ENCODE peak calls at places on chromosomes 7 and 10, in four cellular contexts. L is endothelial cell, N is OCI-LY7, Y is RWPE1. E is an unnamed sample.

GRCh38 chr7:153193144-153193595 is 433.6 kb downstream of the ACTR3B start:
- DNase-seq in L (peak), N (peak), Y (no peak), E (peak)

GRCh38 chr10:17425584-17426262 is 28.7 kb downstream of the ST8SIA6 start:
- DNase-seq in L (no peak), N (no peak), Y (no peak), E (no peak)

GRCh38 chr10:122856902-122857301 is 11.2 kb upstream of the CUZD1 start:
- DNase-seq in L (no peak), N (no peak), Y (no peak), E (no peak)

GRCh38 chr7:102258749-102259107 is 27.9 kb upstream of the SH2B2 start:
- DNase-seq in L (no peak), N (no peak), Y (no peak), E (no peak)

GRCh38 chr10:71099731-71100361 is 112.5 kb upstream of the UNC5B start:
- DNase-seq in L (no peak), N (no peak), Y (peak), E (no peak)

GRCh38 chr10:1128649-1129048 is 72.5 kb downstream of the WDR37 start:
- DNase-seq in L (no peak), N (no peak), Y (no peak), E (no peak)

GRCh38 chr7:100823140-100823525 is 4.2 kb downstream of the EPHB4 start:
- DNase-seq in L (no peak), N (no peak), Y (no peak), E (no peak)

GRCh38 chr10:47451998-47452494 is 31.9 kb downstream of the ANXA8 start:
- DNase-seq in L (no peak), N (no peak), Y (no peak), E (no peak)

GRCh38 chr10:64091889-64092288 is 570.7 kb downstream of the REEP3 start:
- DNase-seq in L (no peak), N (no peak), Y (peak), E (no peak)

GRCh38 chr10:1574719-1575118 is 162.6 kb downstream of the ADARB2 start:
- DNase-seq in L (no peak), N (no peak), Y (no peak), E (no peak)

GRCh38 chr10:30036341-30036740 is 23.0 kb downstream of the JCAD start:
- DNase-seq in L (no peak), N (no peak), Y (no peak), E (no peak)

DNA sequence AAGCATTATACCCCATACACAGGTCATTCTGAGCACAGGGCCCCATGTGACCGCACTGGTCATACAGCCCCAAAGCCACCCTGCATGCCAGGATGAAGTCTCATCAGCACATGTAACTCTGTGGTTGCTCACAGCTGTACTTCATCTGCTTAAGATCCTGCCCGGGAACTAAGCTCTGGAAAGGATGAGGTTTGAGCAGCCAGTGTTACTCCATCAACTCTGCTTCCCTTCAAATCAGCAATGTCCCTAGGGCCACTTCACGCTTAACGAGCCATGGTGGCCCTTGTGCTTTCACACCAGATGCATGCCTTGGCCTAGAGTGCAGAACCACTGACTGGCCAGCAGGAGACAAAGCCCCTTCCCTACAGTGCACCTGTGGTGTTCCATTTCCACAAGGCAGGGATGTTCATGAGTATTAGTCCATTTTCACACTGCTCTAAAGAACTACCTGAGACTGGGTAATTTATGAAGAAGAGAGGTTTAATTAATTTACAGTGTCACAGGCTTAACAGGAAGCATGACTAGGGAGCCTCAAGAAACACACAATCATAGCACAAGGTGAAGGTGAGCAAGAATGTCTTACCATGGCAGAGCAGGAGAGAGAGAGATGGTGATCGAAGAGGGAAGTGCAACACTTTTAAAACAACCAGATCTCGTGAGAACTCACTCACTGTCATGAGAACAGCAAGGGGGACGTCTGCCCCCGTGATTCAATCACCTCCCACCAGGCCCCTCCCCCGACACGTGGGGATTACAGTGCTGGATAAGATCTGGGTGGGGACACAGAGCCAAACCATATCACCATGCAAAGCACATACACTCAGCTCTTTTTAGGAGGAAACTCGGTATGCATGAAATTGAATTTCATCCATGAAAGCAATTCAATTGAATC is 149.0 kb upstream of the CDCA7L start:
- DNase-seq in L (no peak), N (peak), Y (no peak), E (no peak)
- TF ChIP-seq CTCF in L (peak), N (peak), Y (no peak), E (no peak)

DNA sequence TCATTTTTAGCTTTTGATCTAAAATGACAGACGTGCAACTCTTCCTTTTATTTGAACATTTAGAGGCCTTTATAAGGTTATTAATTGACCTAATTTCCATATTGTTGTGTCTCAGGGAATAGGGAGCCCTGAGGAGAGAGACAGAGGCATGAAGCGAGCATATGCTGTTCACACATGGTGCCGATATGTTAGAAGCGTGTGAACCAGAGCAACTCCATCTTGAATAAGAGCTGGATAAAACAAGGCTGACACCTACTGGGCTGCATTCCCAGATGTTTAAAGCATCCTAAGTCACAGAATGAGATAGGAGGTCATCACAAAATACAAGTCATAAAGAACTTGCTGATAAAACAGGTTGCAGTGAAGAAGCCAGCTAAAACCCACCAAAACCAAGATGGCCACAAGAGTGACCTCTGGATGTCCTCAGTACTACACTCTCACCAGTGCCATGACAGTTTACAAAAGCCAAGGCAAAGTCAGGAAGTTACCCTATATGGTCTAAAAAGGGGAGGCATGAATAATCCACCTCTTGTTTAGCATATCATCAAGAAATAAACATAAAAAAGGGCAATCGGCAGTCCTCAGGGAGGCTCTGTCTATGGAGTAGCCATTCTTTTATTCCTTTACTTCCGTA is 80.1 kb downstream of the SEC61G start:
- DNase-seq in L (no peak), N (no peak), Y (no peak), E (peak)
- TF ChIP-seq CTCF in L (no peak), N (no peak), Y (no peak), E (no peak)

GRCh38 chr10:117240730-117241529 is at the start of gene SLC18A2:
- DNase-seq in L (no peak), N (no peak), Y (no peak), E (no peak)

GRCh38 chr10:117241541-117242462 is 888 bp downstream of the SLC18A2 start:
- DNase-seq in L (peak), N (no peak), Y (no peak), E (no peak)

GRCh38 chr10:117240105-117240729 is 697 bp upstream of the SLC18A2 start:
- DNase-seq in L (no peak), N (no peak), Y (no peak), E (no peak)

GRCh38 chr10:117239031-117239430 is 1.9 kb upstream of the SLC18A2 start:
- DNase-seq in L (no peak), N (no peak), Y (no peak), E (no peak)

DNA sequence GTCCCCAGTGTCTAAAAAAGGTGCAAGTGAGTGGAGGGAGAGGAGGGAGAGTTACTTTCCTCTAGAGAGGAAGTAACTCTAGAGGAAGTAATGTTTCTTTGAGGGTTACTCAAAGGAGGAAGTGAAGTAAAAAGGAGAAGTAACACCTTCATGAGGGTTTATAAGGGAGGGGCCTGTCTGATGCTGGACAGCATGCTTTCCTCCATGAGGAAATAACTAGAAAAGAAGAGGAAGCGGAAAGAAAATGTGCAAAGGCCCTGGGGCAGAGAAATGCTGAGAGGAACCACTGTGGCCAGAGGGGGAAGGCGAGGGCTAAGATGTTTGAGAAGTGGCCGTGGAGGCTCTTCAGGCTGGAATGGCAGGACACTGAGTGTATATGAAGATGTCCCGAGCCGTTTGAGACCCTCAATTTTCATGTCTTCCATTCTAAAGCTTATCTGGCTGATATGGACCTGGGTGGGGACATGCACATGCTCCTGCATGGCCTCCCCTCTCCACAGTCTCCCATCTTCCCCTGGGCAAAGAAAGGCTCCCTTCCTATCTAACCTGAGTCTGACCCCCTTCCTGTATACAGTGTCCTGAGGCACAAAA is 3.4 kb upstream of the SLC18A2 start:
- DNase-seq in L (no peak), N (peak), Y (no peak), E (no peak)
- TF ChIP-seq CTCF in L (no peak), N (no peak), Y (no peak), E (no peak)

GRCh38 chr10:129580897-129581296 is 113.9 kb downstream of the MGMT start:
- DNase-seq in L (no peak), N (no peak), Y (no peak), E (no peak)
- TF ChIP-seq CTCF in L (no peak), N (no peak), Y (no peak), E (no peak)

GRCh38 chr7:2617710-2617975 is 14.1 kb upstream of the TTYH3 start:
- DNase-seq in L (no peak), N (no peak), Y (no peak), E (no peak)
- TF ChIP-seq CTCF in L (no peak), N (no peak), Y (no peak), E (no peak)

GRCh38 chr7:150453892-150454291 is 3.5 kb downstream of the GIMAP8 start:
- DNase-seq in L (no peak), N (no peak), Y (no peak), E (no peak)

GRCh38 chr7:150451097-150451793 is 815 bp downstream of the GIMAP8 start:
- DNase-seq in L (no peak), N (no peak), Y (no peak), E (no peak)

GRCh38 chr7:150450491-150450992 is at the start of gene GIMAP8:
- DNase-seq in L (peak), N (no peak), Y (no peak), E (no peak)

GRCh38 chr7:150451833-150452431 is 1.5 kb downstream of the GIMAP8 start:
- DNase-seq in L (no peak), N (no peak), Y (no peak), E (no peak)

DNA sequence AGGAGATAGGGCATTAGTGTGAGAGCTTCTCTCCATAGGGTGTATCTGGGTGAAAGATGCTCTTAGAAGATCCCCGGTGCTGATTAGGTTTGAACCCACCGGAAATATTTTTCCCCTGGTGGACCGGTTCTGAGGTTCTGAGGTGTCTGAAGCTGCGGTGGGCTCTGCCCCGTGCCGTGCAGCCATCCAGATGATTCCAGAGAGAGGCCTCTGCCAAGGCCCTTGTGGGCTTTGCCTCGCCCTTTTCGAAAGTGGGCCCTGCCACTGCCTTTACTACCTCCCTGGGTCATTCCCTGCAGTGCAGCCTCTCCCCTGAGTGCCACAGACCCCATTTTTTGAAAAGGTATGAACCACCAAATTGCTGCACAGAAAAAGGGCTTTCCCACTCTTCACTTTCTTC is 2.8 kb downstream of the GIMAP8 start:
- DNase-seq in L (no peak), N (no peak), Y (no peak), E (no peak)
- TF ChIP-seq CTCF in L (no peak), N (no peak), Y (no peak), E (no peak)

GRCh38 chr7:144026203-144026883 is 22.4 kb upstream of the OR2A5 start:
- DNase-seq in L (no peak), N (no peak), Y (no peak), E (no peak)

GRCh38 chr7:144027974-144028373 is 20.8 kb upstream of the OR2A5 start:
- DNase-seq in L (no peak), N (no peak), Y (no peak), E (no peak)

GRCh38 chr7:144028547-144028946 is 20.2 kb upstream of the OR2A5 start:
- DNase-seq in L (no peak), N (no peak), Y (no peak), E (no peak)

GRCh38 chr7:144024213-144024612 is 24.1 kb downstream of the OR6B1 start:
- DNase-seq in L (no peak), N (no peak), Y (no peak), E (no peak)

DNA sequence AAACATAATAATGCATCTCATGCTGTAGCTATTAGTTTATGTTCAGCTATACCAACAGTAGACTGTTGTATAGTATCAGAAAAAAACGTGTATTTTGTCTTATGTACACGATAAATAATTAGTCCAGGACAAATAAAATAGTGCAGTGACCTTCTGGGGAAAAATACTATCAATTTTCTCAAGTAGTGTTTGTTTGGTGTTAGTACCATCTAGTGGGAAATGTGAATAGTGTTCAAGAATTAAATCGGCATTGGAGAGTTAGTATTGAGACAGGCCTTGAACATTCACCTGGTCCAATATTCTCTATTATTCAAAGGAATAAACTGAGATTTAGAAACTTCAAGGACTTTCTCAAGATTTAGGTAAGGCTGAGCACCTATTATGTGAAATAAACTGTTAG is 21.7 kb upstream of the OR2A5 start:
- DNase-seq in L (no peak), N (no peak), Y (peak), E (peak)
- TF ChIP-seq CTCF in L (no peak), N (peak), Y (peak), E (peak)

E was measured in A549.